ENCODE peak calls at places on chromosome 1, in five cellular contexts. J, F, Q, M and T are unnamed samples.

GRCh38 chr1:60765204-60765603 is 317.2 kb upstream of the NFIA start:
- DNase-seq in J (peak; percentile 45), F (no peak), Q (peak; percentile 20), M (peak; percentile 21), T (no peak)

GRCh38 chr1:14516974-14517812 is 81.3 kb upstream of the KAZN start:
- DNase-seq in J (peak; percentile 39), F (no peak), Q (no peak), M (peak; percentile 24), T (peak; percentile 68)

GRCh38 chr1:181040284-181040865 is 6.6 kb downstream of the MR1 start:
- DNase-seq in J (peak; percentile 24), F (no peak), Q (peak; percentile 57), M (no peak), T (no peak)

GRCh38 chr1:24737368-24738117 is 7.7 kb upstream of the CLIC4 start:
- DNase-seq in J (no peak), F (no peak), Q (no peak), M (no peak), T (no peak)

GRCh38 chr1:171717080-171717479 is 24.8 kb downstream of the VAMP4 start:
- DNase-seq in J (no peak), F (no peak), Q (no peak), M (no peak), T (no peak)

GRCh38 chr1:56824956-56825355 is 5.8 kb upstream of the FYB2 start:
- DNase-seq in J (no peak), F (no peak), Q (no peak), M (no peak), T (no peak)

GRCh38 chr1:161915051-161915503 is 108.6 kb downstream of the OLFML2B start:
- DNase-seq in J (no peak), F (no peak), Q (no peak), M (no peak), T (no peak)

GRCh38 chr1:115670476-115671175 is 28.9 kb downstream of the VANGL1 start:
- DNase-seq in J (no peak), F (no peak), Q (no peak), M (no peak), T (no peak)

GRCh38 chr1:85584923-85585322 is 4.4 kb downstream of the CCN1 start:
- DNase-seq in J (no peak), F (no peak), Q (no peak), M (no peak), T (no peak)

GRCh38 chr1:205907794-205908193 is 35.5 kb downstream of the SLC26A9 start:
- DNase-seq in J (peak; percentile 30), F (peak; percentile 60), Q (no peak), M (no peak), T (no peak)

GRCh38 chr1:42041031-42041430 is 112.2 kb upstream of the GUCA2B start:
- DNase-seq in J (no peak), F (no peak), Q (no peak), M (no peak), T (no peak)

GRCh38 chr1:55685560-55685959 is 470.4 kb upstream of the USP24 start:
- DNase-seq in J (no peak), F (no peak), Q (no peak), M (no peak), T (no peak)

GRCh38 chr1:100971021-100971420 is 54.6 kb downstream of the DPH5 start:
- DNase-seq in J (no peak), F (no peak), Q (no peak), M (no peak), T (no peak)

GRCh38 chr1:158600735-158601134 is 4.3 kb upstream of the OR10Z1 start:
- DNase-seq in J (no peak), F (no peak), Q (no peak), M (no peak), T (no peak)
- H3K9me3 ChIP-seq in J (no peaks in the 10 kb centered on the region), F (peaks cover 13% of the 10 kb centered on the region), Q (peaks cover 9% of the 10 kb centered on the region), M (no peaks in the 10 kb centered on the region), T (no peaks in the 10 kb centered on the region)

GRCh38 chr1:200962631-200963030 is 60.9 kb downstream of the KIF21B start:
- DNase-seq in J (peak; percentile 2), F (no peak), Q (no peak), M (no peak), T (no peak)
- TF ChIP-seq CTCF in J (no peak), F (no peak), Q (no peak), M (no peak), T (no peak)

DNA sequence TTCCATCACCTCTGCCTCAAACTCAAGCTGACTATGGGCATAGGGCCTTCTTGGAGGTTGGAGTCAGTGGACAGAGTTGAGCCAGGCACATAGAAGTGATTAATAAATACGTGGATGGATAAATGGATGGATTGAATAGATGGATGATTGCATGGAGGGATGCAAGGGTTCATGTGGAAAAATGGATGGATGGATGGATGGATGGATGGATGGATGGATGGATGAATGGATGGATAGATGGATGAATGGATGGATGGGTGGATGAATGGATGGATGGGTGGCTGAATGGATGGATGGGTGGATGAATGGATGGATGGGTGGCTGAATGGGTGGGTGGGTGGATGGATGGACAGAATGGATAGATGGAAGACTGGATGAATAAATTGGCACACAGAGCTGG is 40.1 kb upstream of the ZBTB40 start:
- DNase-seq in J (no peak), F (no peak), Q (no peak), M (no peak), T (no peak)
- H3K27me3 ChIP-seq in J (no peaks in the 10 kb centered on the region), F (no peaks in the 10 kb centered on the region), Q (peaks cover 3% of the 10 kb centered on the region), M (no peaks in the 10 kb centered on the region), T (no peaks in the 10 kb centered on the region)

DNA sequence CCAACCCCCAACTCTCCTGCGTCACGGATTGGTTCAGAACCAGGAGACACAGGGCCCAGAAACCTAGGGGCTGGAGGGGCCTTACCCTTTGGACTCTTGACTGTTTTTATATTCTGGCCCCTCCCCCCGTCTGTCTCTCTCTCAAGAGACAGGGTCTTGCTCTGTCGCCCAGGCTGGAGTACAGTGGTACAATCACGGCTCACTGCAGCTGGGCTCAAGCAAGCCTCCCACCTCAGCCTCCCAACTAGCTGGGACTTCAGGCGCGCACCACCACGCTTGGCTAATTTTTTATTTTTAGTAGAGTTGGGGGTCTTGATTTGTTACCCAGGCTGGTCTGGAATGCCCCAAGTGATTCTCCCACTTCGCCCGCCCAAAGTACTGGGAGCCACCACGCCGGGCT is 52.5 kb downstream of the PRKCZ start:
- DNase-seq in J (no peak), F (no peak), Q (no peak), M (no peak), T (no peak)
- H3K9me3 ChIP-seq in J (no peaks in the 10 kb centered on the region), F (no peaks in the 10 kb centered on the region), Q (no peaks in the 10 kb centered on the region), M (no peaks in the 10 kb centered on the region), T (no peaks in the 10 kb centered on the region)

GRCh38 chr1:159829822-159830455 is 3.3 kb downstream of the SLAMF8 start:
- DNase-seq in J (peak; percentile 28), F (no peak), Q (no peak), M (peak; percentile 60), T (peak; percentile 64)
- TF ChIP-seq CTCF in J (no peak), F (no peak), Q (no peak), M (no peak), T (no peak)

GRCh38 chr1:204192046-204192445 is 4.2 kb downstream of the KISS1 start:
- DNase-seq in J (no peak), F (no peak), Q (no peak), M (no peak), T (no peak)

GRCh38 chr1:204186597-204186996 is 9.7 kb downstream of the KISS1 start:
- DNase-seq in J (no peak), F (no peak), Q (no peak), M (no peak), T (no peak)

GRCh38 chr1:204190212-204191211 is 5.8 kb downstream of the KISS1 start:
- DNase-seq in J (peak; percentile 88), F (no peak), Q (peak; percentile 71), M (no peak), T (no peak)

GRCh38 chr1:204191481-204191880 is 4.8 kb downstream of the KISS1 start:
- DNase-seq in J (no peak), F (no peak), Q (no peak), M (no peak), T (no peak)

DNA sequence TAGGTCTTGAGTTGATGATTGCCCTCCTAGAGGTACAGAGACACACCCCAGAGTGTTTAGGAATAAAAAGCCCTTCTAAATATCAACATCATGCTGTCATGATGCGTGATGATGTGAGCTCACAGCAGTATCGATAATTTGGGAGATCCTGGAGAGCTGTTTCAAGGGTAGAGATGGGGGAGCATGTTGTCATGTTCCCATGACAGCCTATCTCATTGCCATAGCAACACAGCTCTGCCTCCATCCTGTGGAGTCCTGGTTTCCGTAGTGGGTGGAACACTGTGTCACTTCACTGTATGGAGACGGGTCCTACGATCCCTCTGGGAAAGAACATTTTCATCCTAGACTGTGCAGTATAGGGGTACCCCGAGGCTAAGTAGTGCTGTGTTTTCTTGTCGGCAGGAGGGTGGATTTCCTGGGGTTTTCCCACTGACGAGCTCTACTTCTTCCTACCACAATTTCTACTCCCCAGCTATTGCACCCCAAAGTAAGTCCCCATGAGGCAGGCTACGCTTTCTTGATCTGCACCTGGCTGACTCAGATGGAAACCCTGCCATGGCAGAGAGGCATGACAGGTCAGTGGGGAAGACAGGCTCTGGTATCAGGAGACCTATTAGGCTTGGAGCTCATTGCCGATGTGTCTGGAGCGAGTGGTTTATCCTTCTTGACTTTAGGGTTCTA is 7.2 kb downstream of the KISS1 start:
- DNase-seq in J (no peak), F (no peak), Q (no peak), M (no peak), T (no peak)
- H3K27me3 ChIP-seq in J (peaks cover 13% of the 10 kb centered on the region), F (no peaks in the 10 kb centered on the region), Q (peaks cover 54% of the 10 kb centered on the region), M (peaks cover 19% of the 10 kb centered on the region), T (no peaks in the 10 kb centered on the region)

DNA sequence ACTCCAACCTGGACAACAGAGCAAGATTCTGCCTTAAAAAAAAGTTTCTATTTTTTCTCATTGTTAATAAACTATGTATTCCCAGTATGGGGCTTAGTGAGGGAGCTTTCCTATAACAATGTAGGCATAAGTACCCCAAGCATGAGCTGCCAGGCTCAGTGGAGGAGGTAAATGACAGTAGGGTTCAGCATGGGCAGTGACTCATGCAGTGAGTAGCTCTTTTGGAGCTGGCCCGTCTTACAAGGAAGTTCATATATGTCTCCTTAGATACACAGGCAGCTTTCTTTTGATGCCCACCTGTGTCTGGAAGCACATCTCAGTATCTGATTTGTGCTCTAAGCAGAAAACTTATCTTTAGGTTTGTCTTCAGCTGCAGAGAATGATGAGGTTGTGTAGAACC is 57.9 kb downstream of the ZNF678 start:
- DNase-seq in J (no peak), F (peak; percentile 66), Q (no peak), M (no peak), T (no peak)
- H3K9me3 ChIP-seq in J (peaks cover 21% of the 10 kb centered on the region), F (no peaks in the 10 kb centered on the region), Q (peaks cover 56% of the 10 kb centered on the region), M (no peaks in the 10 kb centered on the region), T (peaks cover 12% of the 10 kb centered on the region)

GRCh38 chr1:1230656-1231399 is 973 bp downstream of the SDF4 start:
- DNase-seq in J (peak; percentile 81), F (no peak), Q (peak; percentile 65), M (no peak), T (no peak)
- TF ChIP-seq CTCF in J (peak; percentile 26), F (no peak), Q (peak; percentile 33), M (no peak), T (no peak)